ENCODE peak calls at places on chromosomes 6 and 20, in ten cellular contexts. R, O, P, F, S, Y, I, J, T and L are unnamed samples.

GRCh38 chr6:43267619-43268347 is 24.5 kb downstream of the TTBK1 start:
- DNase-seq in R (no peak), O (no peak), P (no peak), F (no peak), S (no peak), Y (no peak), I (peak), J (no peak), T (peak), L (no peak)

GRCh38 chr20:25073544-25073943 is 8.4 kb downstream of the VSX1 start:
- DNase-seq in R (no peak), O (no peak), P (no peak), F (no peak), S (no peak), Y (no peak), I (peak), J (peak), T (no peak), L (peak)

GRCh38 chr6:152316024-152316423 is 321.1 kb downstream of the SYNE1 start:
- DNase-seq in R (peak), O (no peak), P (no peak), F (no peak), S (no peak), Y (peak), I (no peak), J (no peak), T (no peak), L (no peak)

GRCh38 chr6:43714311-43715055 is 26.9 kb upstream of the MRPS18A start:
- DNase-seq in R (peak), O (no peak), P (no peak), F (no peak), S (no peak), Y (no peak), I (no peak), J (no peak), T (peak), L (no peak)

GRCh38 chr6:68122032-68122431 is 513.0 kb upstream of the ADGRB3 start:
- DNase-seq in R (no peak), O (no peak), P (no peak), F (no peak), S (no peak), Y (no peak), I (no peak), J (no peak), T (no peak), L (no peak)

GRCh38 chr20:50110141-50111047 is 2.6 kb downstream of the UBE2V1 start:
- DNase-seq in R (no peak), O (no peak), P (peak), F (no peak), S (no peak), Y (peak), I (peak), J (peak), T (peak), L (no peak)

GRCh38 chr6:68652117-68652536 is 17.0 kb downstream of the ADGRB3 start:
- DNase-seq in R (no peak), O (no peak), P (no peak), F (no peak), S (no peak), Y (no peak), I (no peak), J (no peak), T (no peak), L (no peak)

GRCh38 chr20:63328026-63328700 is 33.0 kb downstream of the CHRNA4 start:
- DNase-seq in R (no peak), O (no peak), P (no peak), F (no peak), S (no peak), Y (no peak), I (no peak), J (no peak), T (no peak), L (no peak)

GRCh38 chr6:7282097-7282906 is 30.7 kb downstream of the SSR1 start:
- DNase-seq in R (no peak), O (no peak), P (no peak), F (no peak), S (no peak), Y (no peak), I (no peak), J (no peak), T (no peak), L (no peak)

GRCh38 chr6:108518714-108519576 is 41.8 kb upstream of the FOXO3 start:
- DNase-seq in R (no peak), O (peak), P (no peak), F (no peak), S (no peak), Y (peak), I (no peak), J (no peak), T (no peak), L (no peak)

GRCh38 chr6:8029243-8029870 is 34.8 kb downstream of the BLOC1S5 start:
- DNase-seq in R (no peak), O (no peak), P (no peak), F (no peak), S (no peak), Y (no peak), I (no peak), J (no peak), T (no peak), L (no peak)

GRCh38 chr6:72260489-72260888 is 361.4 kb upstream of the KCNQ5 start:
- DNase-seq in R (no peak), O (no peak), P (no peak), F (no peak), S (no peak), Y (no peak), I (no peak), J (no peak), T (no peak), L (no peak)

GRCh38 chr20:23257106-23257761 is 93.4 kb upstream of the NXT1 start:
- DNase-seq in R (no peak), O (no peak), P (peak), F (no peak), S (no peak), Y (no peak), I (no peak), J (no peak), T (no peak), L (no peak)

GRCh38 chr6:101085327-101085726 is 204.2 kb upstream of the ASCC3 start:
- DNase-seq in R (no peak), O (no peak), P (no peak), F (no peak), S (no peak), Y (no peak), I (no peak), J (no peak), T (no peak), L (no peak)

GRCh38 chr20:62831854-62832211 is 15.0 kb downstream of the COL9A3 start:
- DNase-seq in R (no peak), O (no peak), P (no peak), F (no peak), S (no peak), Y (no peak), I (no peak), J (no peak), T (no peak), L (no peak)

GRCh38 chr6:6925391-6926164 is 182.2 kb upstream of the RREB1 start:
- DNase-seq in R (no peak), O (no peak), P (no peak), F (no peak), S (no peak), Y (peak), I (no peak), J (no peak), T (no peak), L (no peak)

GRCh38 chr6:90538651-90539050 is 48.2 kb downstream of the MAP3K7 start:
- DNase-seq in R (no peak), O (no peak), P (no peak), F (no peak), S (no peak), Y (no peak), I (peak), J (no peak), T (peak), L (no peak)

GRCh38 chr6:122471107-122472021 is at the start of gene SERINC1:
- DNase-seq in R (peak), O (peak), P (peak), F (peak), S (peak), Y (peak), I (peak), J (peak), T (peak), L (peak)

GRCh38 chr6:122472022-122472340 is 374 bp upstream of the SERINC1 start:
- DNase-seq in R (no peak), O (no peak), P (no peak), F (no peak), S (no peak), Y (no peak), I (no peak), J (no peak), T (no peak), L (no peak)

DNA sequence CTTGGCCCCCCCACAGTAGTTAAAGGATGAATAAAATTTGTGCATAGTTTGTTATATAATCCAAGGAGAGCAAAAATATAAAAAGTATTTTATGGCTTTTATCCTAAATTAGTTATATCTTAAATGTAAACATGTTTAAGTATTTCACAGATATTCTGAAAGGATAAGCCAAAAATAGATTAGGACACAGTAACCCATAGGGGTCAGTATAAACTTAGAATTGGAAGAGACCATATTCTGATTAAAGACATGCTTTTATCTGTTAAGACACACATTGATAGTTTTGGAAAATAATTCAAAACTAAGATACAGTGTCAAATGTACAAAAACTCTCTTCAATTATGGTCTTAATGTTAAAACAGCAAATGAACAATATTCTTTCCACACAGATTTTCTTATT is 4.5 kb upstream of the SERINC1 start:
- DNase-seq in R (no peak), O (no peak), P (no peak), F (no peak), S (no peak), Y (peak), I (no peak), J (no peak), T (no peak), L (no peak)
- TF ChIP-seq CTCF in R (no peak), O (peak), P (no peak), F (peak), S (no peak), Y (no peak), I (peak), J (no peak), T (peak), L (no peak)

DNA sequence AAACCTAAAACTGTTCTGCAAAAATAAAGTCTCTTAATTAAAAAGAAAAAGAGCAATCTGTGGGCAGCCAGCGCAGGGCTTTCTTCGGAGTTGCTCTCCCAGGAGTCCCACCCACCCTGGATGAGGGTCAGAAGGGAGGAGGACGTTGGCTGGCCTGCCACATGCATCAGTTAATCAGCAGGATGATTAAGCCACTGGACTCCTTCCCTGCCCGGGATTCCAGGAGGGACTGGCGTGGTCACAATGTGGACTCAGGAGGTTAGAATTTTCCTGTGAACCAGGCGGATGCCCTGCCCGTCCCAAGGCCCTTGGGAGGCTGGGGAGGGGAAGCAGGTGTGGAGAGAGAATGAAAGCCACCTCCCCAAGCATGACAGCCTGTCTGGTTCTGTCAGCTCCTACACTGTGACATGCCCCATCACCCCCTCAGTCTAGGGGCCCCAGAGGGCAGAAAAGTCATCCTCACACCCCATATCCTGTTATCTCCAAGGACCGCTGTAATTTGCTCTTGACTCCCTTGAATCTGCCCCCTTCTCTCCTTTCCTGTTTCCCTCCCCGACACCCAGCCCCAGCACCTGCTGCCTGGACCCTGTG is 11.6 kb upstream of the ITPR3 start:
- DNase-seq in R (no peak), O (no peak), P (peak), F (no peak), S (no peak), Y (peak), I (no peak), J (no peak), T (no peak), L (peak)
- H3K4me3 ChIP-seq in R (no peak), O (no peak), P (no peak), F (no peak), S (no peak), Y (no peak), I (no peak), J (no peak), T (no peak), L (no peak)

GRCh38 chr6:17093692-17094091 is 8.2 kb upstream of the STMND1 start:
- DNase-seq in R (no peak), O (no peak), P (no peak), F (no peak), S (no peak), Y (no peak), I (no peak), J (no peak), T (no peak), L (no peak)
- TF ChIP-seq CTCF in R (no peak), O (peak), P (no peak), F (no peak), S (peak), Y (no peak), I (no peak), J (no peak), T (no peak), L (no peak)

DNA sequence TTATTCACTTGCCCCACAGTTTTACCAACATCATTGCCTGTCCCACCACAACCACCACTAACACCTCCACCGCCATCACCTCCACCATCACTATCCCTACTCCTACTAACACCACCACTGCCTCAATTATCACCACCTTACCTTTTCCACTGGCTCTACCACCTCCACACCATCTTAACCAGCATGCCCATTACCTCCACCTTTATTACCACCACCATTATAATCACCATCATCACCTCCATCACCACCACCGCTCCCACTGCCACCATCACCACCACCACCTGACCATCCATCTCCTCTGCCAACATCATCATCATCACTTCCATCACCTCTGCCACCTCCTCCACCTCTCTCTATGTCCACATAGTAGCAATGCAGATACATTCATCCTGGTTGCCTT is 90.0 kb downstream of the SNAP25 start:
- DNase-seq in R (no peak), O (no peak), P (no peak), F (no peak), S (no peak), Y (no peak), I (no peak), J (no peak), T (no peak), L (no peak)
- H3K4me3 ChIP-seq in R (no peak), O (no peak), P (no peak), F (no peak), S (no peak), Y (no peak), I (no peak), J (no peak), T (no peak), L (no peak)

GRCh38 chr6:3392930-3393575 is 63.8 kb downstream of the SLC22A23 start:
- DNase-seq in R (no peak), O (no peak), P (no peak), F (no peak), S (no peak), Y (no peak), I (no peak), J (no peak), T (no peak), L (no peak)

GRCh38 chr6:3392059-3392458 is 64.8 kb downstream of the SLC22A23 start:
- DNase-seq in R (no peak), O (no peak), P (peak), F (no peak), S (no peak), Y (no peak), I (no peak), J (no peak), T (no peak), L (no peak)

GRCh38 chr6:3393796-3394195 is 63.1 kb downstream of the SLC22A23 start:
- DNase-seq in R (no peak), O (no peak), P (no peak), F (no peak), S (no peak), Y (no peak), I (no peak), J (no peak), T (no peak), L (no peak)

GRCh38 chr6:3396503-3397180 is 60.2 kb downstream of the SLC22A23 start:
- DNase-seq in R (no peak), O (no peak), P (peak), F (no peak), S (no peak), Y (peak), I (no peak), J (no peak), T (no peak), L (peak)

GRCh38 chr6:3394671-3395070 is 62.2 kb downstream of the SLC22A23 start:
- DNase-seq in R (no peak), O (no peak), P (peak), F (no peak), S (no peak), Y (no peak), I (no peak), J (no peak), T (no peak), L (peak)
- TF ChIP-seq CTCF in R (no peak), O (no peak), P (no peak), F (no peak), S (peak), Y (no peak), I (no peak), J (no peak), T (no peak), L (no peak)

GRCh38 chr6:166307981-166308768 is at the start of gene PRR18:
- DNase-seq in R (no peak), O (no peak), P (no peak), F (no peak), S (no peak), Y (no peak), I (no peak), J (no peak), T (no peak), L (no peak)

GRCh38 chr6:166312832-166313231 is 4.6 kb upstream of the PRR18 start:
- DNase-seq in R (no peak), O (no peak), P (no peak), F (no peak), S (no peak), Y (no peak), I (no peak), J (no peak), T (no peak), L (no peak)

GRCh38 chr6:166309977-166310376 is 1.8 kb upstream of the PRR18 start:
- DNase-seq in R (no peak), O (no peak), P (no peak), F (no peak), S (no peak), Y (no peak), I (no peak), J (no peak), T (no peak), L (no peak)

GRCh38 chr6:166308769-166309589 is 787 bp upstream of the PRR18 start:
- DNase-seq in R (no peak), O (no peak), P (no peak), F (no peak), S (no peak), Y (no peak), I (no peak), J (no peak), T (no peak), L (no peak)

DNA sequence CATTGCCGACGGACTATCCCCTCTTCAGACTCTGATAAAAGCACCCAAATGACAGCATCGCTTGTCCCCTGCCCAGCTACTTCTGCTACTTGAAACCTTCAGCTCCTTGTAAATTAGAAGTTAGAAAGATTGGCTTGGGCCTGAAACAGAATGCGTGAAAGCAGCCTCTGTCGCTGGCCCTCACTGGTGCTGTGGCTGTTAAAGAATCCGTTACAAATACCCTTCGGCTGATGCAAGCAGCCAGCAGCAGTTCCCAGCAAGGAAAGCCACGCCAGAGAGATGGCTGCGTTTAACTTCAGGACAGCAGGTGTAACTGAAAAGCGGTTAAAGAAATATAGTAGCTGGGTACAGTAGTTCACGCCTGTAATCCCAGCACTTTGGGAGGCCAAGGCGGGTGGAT is 2.4 kb upstream of the PRR18 start:
- DNase-seq in R (no peak), O (no peak), P (no peak), F (no peak), S (no peak), Y (no peak), I (no peak), J (no peak), T (no peak), L (no peak)
- H3K4me3 ChIP-seq in R (no peak), O (no peak), P (no peak), F (no peak), S (no peak), Y (no peak), I (no peak), J (no peak), T (no peak), L (no peak)